ENCODE peak calls at places on chromosomes 7 and 10, in four cellular contexts. T is HepG2, J is K562, Y is GM12878. S is an unnamed sample.

GRCh38 chr10:52954407-52954806 is 181.8 kb upstream of the MBL2 start:
- DNase-seq in Y (no peak), T (no peak), J (no peak), S (no peak)

GRCh38 chr7:23544913-23545354 is 13.2 kb upstream of the TRA2A start:
- DNase-seq in J (no peak), Y (peak; percentile 46), T (peak; percentile 43), S (no peak)

GRCh38 chr10:852386-852785 is 79.1 kb downstream of the LARP4B start:
- DNase-seq in J (no peak), Y (no peak), T (peak; percentile 14), S (no peak)

GRCh38 chr10:132606031-132606491 is 68.5 kb downstream of the INPP5A start:
- DNase-seq in T (no peak), Y (no peak), J (no peak), S (no peak)

GRCh38 chr7:151859111-151859947 is 17.6 kb downstream of the PRKAG2 start:
- DNase-seq in T (no peak), Y (no peak), J (no peak), S (no peak)

GRCh38 chr7:79454325-79454960 is 976 bp upstream of the MAGI2 start:
- DNase-seq in J (no peak), T (no peak), Y (no peak), S (no peak)

GRCh38 chr7:128886391-128887168 is 23.9 kb downstream of the ATP6V1F start:
- DNase-seq in Y (no peak), T (no peak), J (peak; percentile 52), S (no peak)

GRCh38 chr7:5699951-5700384 is 81.5 kb downstream of the RNF216 start:
- DNase-seq in T (no peak), J (no peak), Y (peak; percentile 97), S (no peak)

GRCh38 chr10:97463363-97464132 is 17.6 kb downstream of the ZDHHC16 start:
- DNase-seq in T (peak; percentile 87), Y (peak; percentile 9), J (peak; percentile 23), S (peak; percentile 62)

GRCh38 chr7:111985802-111986201 is 220.4 kb downstream of the DOCK4 start:
- DNase-seq in Y (no peak), T (no peak), J (no peak), S (no peak)

GRCh38 chr7:17934094-17934493 is 6.2 kb downstream of the SNX13 start:
- DNase-seq in J (no peak), Y (no peak), T (no peak), S (no peak)

GRCh38 chr10:88781206-88781605 is 21.3 kb upstream of the LIPM start:
- DNase-seq in J (no peak), T (no peak), Y (no peak), S (no peak)

GRCh38 chr7:142391191-142391992 is 133.5 kb upstream of the PRSS58 start:
- DNase-seq in Y (no peak), J (peak; percentile 50), T (no peak), S (no peak)

GRCh38 chr10:8543361-8544056 is 489.0 kb downstream of the GATA3 start:
- DNase-seq in J (no peak), T (no peak), Y (no peak), S (peak; percentile 8)

GRCh38 chr10:104297697-104298660 is 29.0 kb downstream of the GSTO2 start:
- DNase-seq in T (no peak), Y (no peak), J (peak; percentile 46), S (peak; percentile 24)

GRCh38 chr10:19651549-19651948 is 164.7 kb upstream of the PLXDC2 start:
- DNase-seq in T (no peak), Y (no peak), J (no peak), S (no peak)

GRCh38 chr10:82628373-82628772 is 753.4 kb downstream of the NRG3 start:
- DNase-seq in J (no peak), Y (no peak), T (no peak), S (no peak)

GRCh38 chr7:83105063-83105462 is 57.6 kb downstream of the PCLO start:
- DNase-seq in J (no peak), T (no peak), Y (no peak), S (no peak)

GRCh38 chr7:17849504-17849903 is 90.8 kb downstream of the SNX13 start:
- DNase-seq in T (peak; percentile 55), J (no peak), Y (no peak), S (no peak)

GRCh38 chr10:132700168-132701098 is 85.5 kb downstream of the NKX6-2 start:
- DNase-seq in Y (no peak), T (no peak), J (no peak), S (no peak)

GRCh38 chr7:30754315-30754877 is 2.5 kb downstream of the INMT start:
- DNase-seq in Y (no peak), J (no peak), T (no peak), S (no peak)

GRCh38 chr7:7209412-7210050 is 27.2 kb downstream of the C1GALT1 start:
- DNase-seq in J (peak; percentile 15), Y (no peak), T (no peak), S (no peak)

GRCh38 chr7:55214707-55215106 is 150.4 kb upstream of the LANCL2 start:
- DNase-seq in J (no peak), Y (no peak), T (no peak), S (no peak)

GRCh38 chr7:146956323-146956722 is 839.7 kb downstream of the CNTNAP2 start:
- DNase-seq in J (no peak), Y (no peak), T (no peak), S (no peak)

GRCh38 chr7:146961617-146962016 is 845.0 kb downstream of the CNTNAP2 start:
- DNase-seq in J (no peak), Y (no peak), T (no peak), S (no peak)

GRCh38 chr7:146960747-146961416 is 844.3 kb downstream of the CNTNAP2 start:
- DNase-seq in Y (no peak), J (no peak), T (no peak), S (no peak)

GRCh38 chr7:146956853-146957252 is 840.3 kb downstream of the CNTNAP2 start:
- DNase-seq in Y (no peak), T (no peak), J (no peak), S (no peak)
- TF ChIP-seq POLR2AphosphoS2 in Y (no peak), T (no peak), J (no peak), S (no peak)

GRCh38 chr10:22554481-22555182 is 159.7 kb downstream of the PIP4K2A start:
- DNase-seq in J (no peak), Y (no peak), T (no peak), S (no peak)
- TF ChIP-seq SMC3 in J (no peak), Y (no peak), T (no peak), S (no peak)

GRCh38 chr10:73263948-73264347 is 11.5 kb upstream of the MRPS16 start:
- DNase-seq in Y (no peak), T (peak; percentile 17), J (peak; percentile 17), S (peak; percentile 17)
- TF ChIP-seq POLR2AphosphoS2 in Y (no peak), T (no peak), J (no peak), S (no peak)

DNA sequence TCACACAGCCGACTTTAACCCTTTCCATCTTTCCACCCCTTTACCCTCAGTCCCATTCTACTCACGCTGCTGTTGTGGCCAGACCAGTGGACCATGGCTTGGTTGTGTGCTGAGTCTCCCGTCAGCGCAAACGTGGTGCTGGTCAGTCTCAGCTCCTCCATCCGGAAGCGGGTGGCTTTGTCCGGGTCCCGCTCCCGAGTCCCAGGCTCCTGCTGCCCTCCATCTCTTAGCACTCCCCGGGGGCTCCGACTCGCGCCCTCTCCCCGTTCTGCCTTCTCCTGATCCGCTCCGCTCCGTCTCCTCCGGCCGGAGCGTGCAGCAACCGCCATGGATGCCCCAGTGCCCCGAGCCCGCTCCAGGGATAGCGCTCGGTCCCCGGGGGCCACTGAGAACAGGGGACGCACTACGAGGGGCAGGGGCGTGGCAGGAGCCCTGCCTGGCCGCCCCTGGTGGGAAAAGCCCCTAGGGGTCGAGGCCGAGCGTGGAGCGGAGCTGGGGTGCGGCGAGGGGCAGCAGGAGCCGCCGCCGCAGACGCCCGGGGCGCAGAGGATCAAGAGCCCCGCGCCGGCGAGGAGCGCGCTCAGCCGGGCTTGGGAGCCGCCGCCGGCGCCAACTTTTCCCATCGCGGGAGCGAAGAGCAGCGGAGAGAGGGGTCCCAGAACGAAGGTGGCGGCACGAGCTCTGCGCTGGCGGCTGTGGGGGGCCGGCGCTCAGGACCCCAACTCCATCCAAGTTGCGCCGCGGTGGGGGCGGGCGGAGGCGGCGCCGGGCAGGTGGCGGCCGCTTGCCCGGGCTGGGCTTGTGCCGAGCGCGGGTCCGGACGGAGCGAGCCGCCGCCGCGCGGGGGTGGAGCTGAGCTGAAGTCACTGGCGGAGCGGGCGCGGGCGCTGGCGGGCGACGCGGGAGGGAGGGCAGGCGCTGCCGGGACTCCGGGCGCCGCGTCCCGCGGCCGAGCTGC is at the start of gene SORCS1:
- DNase-seq in Y (no peak), T (no peak), J (no peak), S (no peak)
- TF ChIP-seq SMC3 in Y (no peak), T (no peak), J (no peak), S (no peak)

GRCh38 chr7:156461881-156462665 is 178.5 kb upstream of the RNF32 start:
- DNase-seq in T (no peak), J (no peak), Y (no peak), S (no peak)

GRCh38 chr7:156464339-156464738 is 176.2 kb upstream of the RNF32 start:
- DNase-seq in T (no peak), Y (no peak), J (no peak), S (no peak)

GRCh38 chr7:156460861-156461632 is 179.5 kb upstream of the RNF32 start:
- DNase-seq in J (no peak), Y (no peak), T (peak; percentile 59), S (no peak)

GRCh38 chr7:156465186-156465585 is 175.4 kb upstream of the RNF32 start:
- DNase-seq in Y (no peak), J (no peak), T (no peak), S (no peak)

GRCh38 chr7:156463280-156463679 is 177.3 kb upstream of the RNF32 start:
- DNase-seq in J (no peak), T (no peak), Y (no peak), S (no peak)
- TF ChIP-seq POLR2AphosphoS2 in J (no peak), T (no peak), Y (no peak), S (no peak)

DNA sequence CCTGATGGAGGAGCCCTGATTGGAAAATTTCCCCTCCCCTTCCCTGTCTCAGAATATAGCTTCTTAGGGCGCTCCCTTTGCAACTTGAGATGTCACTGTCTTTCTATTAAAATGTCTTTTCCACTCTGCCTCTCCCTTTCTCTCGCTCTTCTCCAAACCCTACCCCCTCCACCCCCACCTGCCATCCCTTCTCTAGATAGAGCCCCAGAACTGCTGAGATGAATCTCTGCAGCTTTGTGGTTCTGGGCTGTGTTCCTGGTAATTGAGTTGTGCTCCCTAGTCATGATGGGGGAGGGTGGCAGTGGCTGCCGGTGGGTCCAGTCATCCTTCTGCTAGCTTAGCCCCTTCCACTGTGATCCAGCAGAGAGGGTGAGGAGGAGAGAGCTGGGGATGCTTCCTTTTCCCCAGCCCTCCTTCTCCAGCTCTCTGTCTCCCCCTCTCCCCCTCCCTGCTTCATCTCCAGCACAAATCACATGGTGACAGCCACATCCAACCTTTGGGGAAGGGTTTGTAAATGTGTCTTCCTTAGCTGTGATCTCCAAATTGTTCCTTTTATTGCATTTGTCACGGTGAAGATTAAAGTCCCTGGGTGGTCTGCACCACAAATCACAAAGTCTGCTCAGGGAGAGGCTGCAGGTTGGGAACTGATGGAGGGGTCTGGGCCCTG is 50.7 kb upstream of the BTRC start:
- DNase-seq in Y (no peak), T (no peak), J (no peak), S (no peak)
- TF ChIP-seq SMC3 in Y (no peak), T (no peak), J (no peak), S (no peak)

S was measured in A549.